ENCODE peak calls at places on chromosomes 7 and 10, in six cellular contexts. N, Q, K, M, W and J are unnamed samples.
A peak's percentile ranks its signal among the peaks of the same experiment; 100 is the strongest.

GRCh38 chr7:131803861-131804260 is 247.4 kb upstream of the PODXL start:
- DNase-seq in N (no peak), Q (no peak), K (no peak), M (no peak), W (no peak), J (no peak)

GRCh38 chr10:27822286-27822685 is 76.7 kb upstream of the MKX start:
- DNase-seq in N (no peak), Q (no peak), K (no peak), M (no peak), W (no peak), J (no peak)

GRCh38 chr7:70104243-70104642 is 506.0 kb downstream of the AUTS2 start:
- DNase-seq in N (no peak), Q (peak; percentile 42), K (no peak), M (no peak), W (no peak), J (no peak)

GRCh38 chr10:110165239-110165638 is 42.2 kb upstream of the MXI1 start:
- DNase-seq in N (no peak), Q (no peak), K (no peak), M (no peak), W (no peak), J (no peak)

GRCh38 chr10:10794056-10794455 is 223.6 kb upstream of the CELF2 start:
- DNase-seq in N (no peak), Q (no peak), K (no peak), M (no peak), W (no peak), J (no peak)

GRCh38 chr7:18624436-18624835 is 128.9 kb downstream of the HDAC9 start:
- DNase-seq in N (no peak), Q (no peak), K (no peak), M (no peak), W (no peak), J (no peak)

GRCh38 chr10:30980951-30981616 is 50.6 kb downstream of the ZNF438 start:
- DNase-seq in N (no peak), Q (no peak), K (peak; percentile 33), M (no peak), W (no peak), J (no peak)

GRCh38 chr7:521221-522070 is 1.8 kb upstream of the PDGFA start:
- DNase-seq in N (peak; percentile 47), Q (peak; percentile 71), K (peak; percentile 55), M (peak; percentile 44), W (peak; percentile 71), J (peak; percentile 91)

GRCh38 chr10:32932330-32932729 is 25.7 kb downstream of the ITGB1 start:
- DNase-seq in N (no peak), Q (no peak), K (no peak), M (no peak), W (no peak), J (no peak)

GRCh38 chr7:1531979-1532455 is 1.5 kb downstream of the MAFK start:
- DNase-seq in N (no peak), Q (no peak), K (no peak), M (no peak), W (no peak), J (no peak)

GRCh38 chr7:113267885-113268284 is 149.5 kb upstream of the SMIM30 start:
- DNase-seq in N (no peak), Q (no peak), K (no peak), M (no peak), W (no peak), J (no peak)

GRCh38 chr7:6729492-6730342 is 23.0 kb upstream of the ZNF12 start:
- DNase-seq in N (peak; percentile 89), Q (peak; percentile 98), K (peak; percentile 94), M (peak; percentile 80), W (peak; percentile 97), J (peak; percentile 98)
- TF ChIP-seq EP300 in N (no peak), Q (no peak), K (no peak), M (no peak), W (no peak), J (no peak)

DNA sequence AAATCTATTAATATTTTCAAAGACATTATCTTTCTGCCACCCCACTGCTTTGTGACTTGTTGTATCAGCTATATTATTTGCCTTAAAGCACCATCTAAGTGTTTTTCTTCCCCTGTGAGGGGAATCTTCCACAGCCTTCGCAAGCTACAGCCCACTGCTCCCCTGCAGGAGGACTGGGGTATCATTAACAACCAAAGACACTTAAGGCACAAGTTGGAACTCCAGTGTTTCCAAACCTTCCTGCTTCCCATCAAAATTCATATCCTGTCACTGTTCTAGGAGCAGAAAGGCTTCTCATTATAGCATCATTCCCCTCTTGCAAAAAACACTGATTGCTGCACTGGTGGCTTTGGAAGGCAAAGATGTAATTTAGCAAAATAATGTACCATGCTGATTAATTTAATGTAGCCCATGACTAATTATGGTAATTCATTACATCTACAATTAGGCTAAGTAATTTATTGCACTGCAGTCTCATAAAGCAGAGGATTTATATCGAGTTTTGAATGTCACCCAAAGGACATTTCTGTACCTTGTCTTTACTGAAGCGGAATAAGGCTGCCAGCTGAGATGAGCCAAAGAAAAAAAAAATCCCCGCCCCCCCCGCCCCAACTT is 207.1 kb downstream of the SKAP2 start:
- DNase-seq in N (no peak), Q (no peak), K (no peak), M (no peak), W (no peak), J (no peak)
- H3K4me3 ChIP-seq in N (no peak overlapping the region), Q (no peak overlapping the region), K (no peak overlapping the region), M (no peak overlapping the region), W (no peak overlapping the region), J (no peak overlapping the region)

GRCh38 chr7:159099711-159100231 is 44.9 kb downstream of the VIPR2 start:
- DNase-seq in N (no peak), Q (peak; percentile 53), K (peak; percentile 3), M (no peak), W (no peak), J (peak; percentile 17)
- H3K9me3 ChIP-seq in N (no peaks in the 10 kb centered on the region), Q (no peaks in the 10 kb centered on the region), K (no peaks in the 10 kb centered on the region), M (no peaks in the 10 kb centered on the region), W (no peaks in the 10 kb centered on the region), J (no peaks in the 10 kb centered on the region)

GRCh38 chr7:135939268-135939667 is 37.9 kb downstream of the MTPN start:
- DNase-seq in N (no peak), Q (no peak), K (no peak), M (no peak), W (peak; percentile 87), J (no peak)
- TF ChIP-seq EP300 in N (no peak), Q (no peak), K (no peak), M (no peak), W (peak; percentile 82), J (no peak)